ENCODE peak calls at places on chromosomes 11 and 22, in five cellular contexts. One of them, this sample, is unnamed.

GRCh38 chr11:88576741-88577140 is 239.2 kb upstream of the CTSC start:
- DNase-seq in sigmoid colon: no peak
- DNase-seq in Peyer's patch: no peak
- DNase-seq in heart left ventricle: no peak
- DNase-seq in suprapubic skin: no peak
- DNase-seq in this sample: no peak

GRCh38 chr11:125167954-125168821 is 3.6 kb downstream of the PKNOX2 start:
- DNase-seq in Peyer's patch: no peak
- DNase-seq in heart left ventricle: no peak
- DNase-seq in suprapubic skin: no peak
- DNase-seq in sigmoid colon: no peak
- DNase-seq in this sample: no peak

GRCh38 chr11:19679952-19680823 is 32.4 kb upstream of the NAV2 start:
- DNase-seq in heart left ventricle: peak; percentile 86
- DNase-seq in sigmoid colon: peak; percentile 96
- DNase-seq in suprapubic skin: peak; percentile 94
- DNase-seq in Peyer's patch: peak; percentile 19
- DNase-seq in this sample: peak; percentile 87

GRCh38 chr22:17767236-17768065 is 6.8 kb downstream of the BID start:
- DNase-seq in Peyer's patch: no peak
- DNase-seq in sigmoid colon: no peak
- DNase-seq in heart left ventricle: no peak
- DNase-seq in suprapubic skin: no peak
- DNase-seq in this sample: no peak

GRCh38 chr11:32173435-32173834 is 82.6 kb downstream of the RCN1 start:
- DNase-seq in Peyer's patch: no peak
- DNase-seq in sigmoid colon: no peak
- DNase-seq in heart left ventricle: peak; percentile 47
- DNase-seq in suprapubic skin: no peak
- DNase-seq in this sample: peak; percentile 28

GRCh38 chr11:78727816-78728215 is 153.2 kb upstream of the NARS2 start:
- DNase-seq in suprapubic skin: no peak
- DNase-seq in sigmoid colon: no peak
- DNase-seq in Peyer's patch: no peak
- DNase-seq in heart left ventricle: no peak
- DNase-seq in this sample: no peak

GRCh38 chr11:27720277-27720830 is 20.1 kb upstream of the BDNF start:
- DNase-seq in suprapubic skin: no peak
- DNase-seq in heart left ventricle: no peak
- DNase-seq in sigmoid colon: no peak
- DNase-seq in Peyer's patch: no peak
- DNase-seq in this sample: no peak

GRCh38 chr22:19879248-19879575 is 24.5 kb upstream of the GNB1L start:
- DNase-seq in Peyer's patch: no peak
- DNase-seq in heart left ventricle: no peak
- DNase-seq in suprapubic skin: peak; percentile 49
- DNase-seq in sigmoid colon: peak; percentile 50
- DNase-seq in this sample: peak; percentile 8

GRCh38 chr11:5522308-5522707 is 5.8 kb upstream of the UBQLNL start:
- DNase-seq in suprapubic skin: no peak
- DNase-seq in sigmoid colon: no peak
- DNase-seq in Peyer's patch: no peak
- DNase-seq in heart left ventricle: no peak
- DNase-seq in this sample: no peak

GRCh38 chr22:44537016-44537936 is 39.2 kb upstream of the RTL6 start:
- DNase-seq in heart left ventricle: no peak
- DNase-seq in suprapubic skin: peak; percentile 42
- DNase-seq in sigmoid colon: no peak
- DNase-seq in Peyer's patch: no peak
- DNase-seq in this sample: no peak

GRCh38 chr11:112847568-112847967 is 113.7 kb upstream of the NCAM1 start:
- DNase-seq in Peyer's patch: no peak
- DNase-seq in heart left ventricle: no peak
- DNase-seq in suprapubic skin: no peak
- DNase-seq in sigmoid colon: no peak
- DNase-seq in this sample: no peak

GRCh38 chr11:86162257-86162656 is 82.3 kb upstream of the EED start:
- DNase-seq in sigmoid colon: peak; percentile 91
- DNase-seq in suprapubic skin: no peak
- DNase-seq in Peyer's patch: no peak
- DNase-seq in heart left ventricle: no peak
- DNase-seq in this sample: peak; percentile 36

GRCh38 chr22:19506212-19506611 is 18.0 kb downstream of the CLDN5 start:
- DNase-seq in Peyer's patch: no peak
- DNase-seq in suprapubic skin: no peak
- DNase-seq in heart left ventricle: no peak
- DNase-seq in sigmoid colon: no peak
- DNase-seq in this sample: no peak

GRCh38 chr22:27867114-27867957 is 51.7 kb downstream of the PITPNB start:
- DNase-seq in suprapubic skin: no peak
- DNase-seq in Peyer's patch: no peak
- DNase-seq in sigmoid colon: no peak
- DNase-seq in heart left ventricle: no peak
- DNase-seq in this sample: no peak

GRCh38 chr11:3009481-3009880 is 17.4 kb upstream of the NAP1L4 start:
- DNase-seq in Peyer's patch: no peak
- DNase-seq in heart left ventricle: no peak
- DNase-seq in suprapubic skin: no peak
- DNase-seq in sigmoid colon: peak; percentile 33
- DNase-seq in this sample: no peak

GRCh38 chr11:102347526-102348331 is 715 bp downstream of the BIRC2 start:
- DNase-seq in sigmoid colon: no peak
- DNase-seq in heart left ventricle: no peak
- DNase-seq in Peyer's patch: no peak
- DNase-seq in suprapubic skin: no peak
- DNase-seq in this sample: no peak

GRCh38 chr11:10500263-10500601 is 40.8 kb downstream of the RNF141 start:
- DNase-seq in suprapubic skin: no peak
- DNase-seq in sigmoid colon: no peak
- DNase-seq in Peyer's patch: no peak
- DNase-seq in heart left ventricle: no peak
- DNase-seq in this sample: no peak

GRCh38 chr11:133202816-133203215 is 329.5 kb downstream of the OPCML start:
- DNase-seq in suprapubic skin: no peak
- DNase-seq in heart left ventricle: no peak
- DNase-seq in sigmoid colon: no peak
- DNase-seq in Peyer's patch: no peak
- DNase-seq in this sample: no peak

GRCh38 chr11:35526370-35526792 is 965 bp upstream of the PAMR1 start:
- DNase-seq in Peyer's patch: no peak
- DNase-seq in heart left ventricle: no peak
- DNase-seq in suprapubic skin: no peak
- DNase-seq in sigmoid colon: no peak
- DNase-seq in this sample: no peak

GRCh38 chr22:39684702-39685281 is 114.2 kb downstream of the CACNA1I start:
- DNase-seq in sigmoid colon: no peak
- DNase-seq in suprapubic skin: no peak
- DNase-seq in heart left ventricle: no peak
- DNase-seq in Peyer's patch: no peak
- DNase-seq in this sample: no peak

GRCh38 chr22:44199866-44200265 is 19.1 kb downstream of the PARVG start:
- DNase-seq in suprapubic skin: no peak
- DNase-seq in sigmoid colon: peak; percentile 56
- DNase-seq in Peyer's patch: no peak
- DNase-seq in heart left ventricle: no peak
- DNase-seq in this sample: no peak

GRCh38 chr11:85704967-85705366 is 19.0 kb upstream of the CCDC89 start:
- DNase-seq in Peyer's patch: no peak
- DNase-seq in sigmoid colon: no peak
- DNase-seq in suprapubic skin: no peak
- DNase-seq in heart left ventricle: no peak
- DNase-seq in this sample: no peak

GRCh38 chr22:45579306-45579705 is 76.6 kb downstream of the FBLN1 start:
- DNase-seq in sigmoid colon: no peak
- DNase-seq in heart left ventricle: no peak
- DNase-seq in suprapubic skin: no peak
- DNase-seq in Peyer's patch: no peak
- DNase-seq in this sample: no peak

GRCh38 chr22:27561301-27561820 is 240.2 kb downstream of the MN1 start:
- DNase-seq in sigmoid colon: no peak
- DNase-seq in heart left ventricle: no peak
- DNase-seq in Peyer's patch: no peak
- DNase-seq in suprapubic skin: no peak
- DNase-seq in this sample: no peak

GRCh38 chr11:35207471-35208403 is 68.8 kb downstream of the CD44 start:
- DNase-seq in Peyer's patch: no peak
- DNase-seq in suprapubic skin: no peak
- DNase-seq in sigmoid colon: no peak
- DNase-seq in heart left ventricle: no peak
- DNase-seq in this sample: no peak

GRCh38 chr11:77411238-77411637 is 62.7 kb downstream of the PAK1 start:
- DNase-seq in Peyer's patch: peak; percentile 26
- DNase-seq in heart left ventricle: peak; percentile 30
- DNase-seq in suprapubic skin: peak; percentile 64
- DNase-seq in sigmoid colon: peak; percentile 66
- DNase-seq in this sample: peak; percentile 20

GRCh38 chr11:41245704-41246398 is 213.6 kb downstream of the LRRC4C start:
- DNase-seq in sigmoid colon: peak; percentile 44
- DNase-seq in heart left ventricle: peak; percentile 7
- DNase-seq in Peyer's patch: no peak
- DNase-seq in suprapubic skin: no peak
- DNase-seq in this sample: no peak

GRCh38 chr11:41250408-41250807 is 209.0 kb downstream of the LRRC4C start:
- DNase-seq in sigmoid colon: no peak
- DNase-seq in Peyer's patch: no peak
- DNase-seq in suprapubic skin: no peak
- DNase-seq in heart left ventricle: no peak
- DNase-seq in this sample: no peak

GRCh38 chr11:41246399-41246745 is 213.1 kb downstream of the LRRC4C start:
- DNase-seq in suprapubic skin: no peak
- DNase-seq in sigmoid colon: no peak
- DNase-seq in Peyer's patch: no peak
- DNase-seq in heart left ventricle: no peak
- DNase-seq in this sample: no peak

DNA sequence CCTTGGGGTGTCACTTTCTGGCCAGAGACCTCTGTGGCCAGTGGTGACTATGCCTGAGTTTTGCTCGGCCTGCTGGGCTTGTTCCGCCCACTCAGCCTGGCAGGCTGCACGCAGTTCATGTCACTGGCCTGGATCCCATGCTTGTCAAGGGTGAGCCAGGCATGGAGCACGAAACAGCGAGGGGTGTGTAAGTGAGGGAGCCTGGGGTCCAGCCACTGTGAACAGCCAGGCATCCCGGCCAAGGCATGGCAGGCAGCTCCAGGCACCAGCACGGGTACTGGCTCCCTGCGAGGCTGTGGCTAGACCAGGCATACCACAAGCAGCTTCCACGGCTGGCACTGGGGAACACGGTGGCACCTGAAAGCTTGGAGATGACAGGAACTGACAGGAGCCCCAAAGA is 214.3 kb downstream of the LRRC4C start:
- DNase-seq in suprapubic skin: peak; percentile 43
- DNase-seq in sigmoid colon: peak; percentile 62
- DNase-seq in heart left ventricle: peak; percentile 11
- DNase-seq in Peyer's patch: no peak
- DNase-seq in this sample: peak; percentile 8
- H3K27ac ChIP-seq in suprapubic skin: no peak overlapping the region
- H3K27ac ChIP-seq in sigmoid colon: no peak overlapping the region
- H3K27ac ChIP-seq in heart left ventricle: no peak overlapping the region
- H3K27ac ChIP-seq in Peyer's patch: no peak overlapping the region
- H3K27ac ChIP-seq in this sample: no peak overlapping the region

DNA sequence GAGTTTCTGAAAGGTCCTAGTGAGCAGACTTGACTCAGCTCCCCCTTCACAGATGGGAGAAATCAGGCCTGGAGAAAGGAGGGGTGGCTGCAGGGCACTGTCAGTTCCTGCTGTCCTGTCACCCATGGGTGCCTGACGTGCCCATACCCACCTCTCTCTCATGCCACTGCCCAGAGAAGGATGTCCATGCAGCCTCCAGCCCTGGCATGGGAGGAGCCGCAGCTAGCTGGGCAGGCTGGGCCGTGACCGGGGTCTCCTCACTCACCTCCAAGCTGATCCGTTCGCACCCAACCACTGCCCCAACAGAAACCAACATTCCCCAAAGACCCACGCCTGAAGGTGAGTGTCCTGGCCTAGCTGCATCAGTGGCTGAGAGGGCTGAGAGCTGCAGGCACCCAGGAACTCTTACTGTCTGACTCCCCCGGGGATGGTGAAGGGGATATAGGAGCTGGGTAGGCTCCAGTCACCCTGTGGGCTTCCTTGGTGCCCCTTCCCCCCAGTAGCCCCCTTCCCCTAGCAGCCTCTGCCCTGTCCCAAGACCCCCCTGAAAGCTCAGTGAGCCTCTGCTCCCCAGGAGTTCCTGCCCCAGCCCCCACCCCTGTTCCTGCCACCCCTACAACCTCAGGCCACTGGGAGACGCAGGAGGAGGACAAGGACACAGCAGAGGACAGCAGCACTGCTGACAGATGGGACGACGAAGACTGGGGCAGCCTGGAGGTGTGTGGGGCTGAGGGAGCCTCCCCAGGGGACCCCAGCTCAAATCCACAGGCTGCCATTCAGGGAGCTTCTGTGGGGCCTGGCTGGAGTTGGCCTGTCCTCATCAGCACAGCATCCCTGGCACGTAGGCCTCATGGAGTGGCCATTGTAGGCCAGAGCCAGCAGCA is 11.8 kb downstream of the SCYL1 start:
- DNase-seq in heart left ventricle: no peak
- DNase-seq in Peyer's patch: no peak
- DNase-seq in sigmoid colon: peak; percentile 67
- DNase-seq in suprapubic skin: no peak
- DNase-seq in this sample: no peak
- TF ChIP-seq POLR2A in heart left ventricle: no peak
- TF ChIP-seq POLR2A in Peyer's patch: no peak
- TF ChIP-seq POLR2A in sigmoid colon: no peak
- TF ChIP-seq POLR2A in suprapubic skin: no peak
- TF ChIP-seq POLR2A in this sample: no peak

GRCh38 chr22:21665047-21665851 is 563 bp upstream of the PPIL2 start:
- DNase-seq in heart left ventricle: no peak
- DNase-seq in suprapubic skin: no peak
- DNase-seq in Peyer's patch: no peak
- DNase-seq in sigmoid colon: no peak
- DNase-seq in this sample: no peak
- H3K27ac ChIP-seq in heart left ventricle: peak overlapping the region; percentile 97
- H3K27ac ChIP-seq in suprapubic skin: peak overlapping the region; percentile 92
- H3K27ac ChIP-seq in Peyer's patch: peak overlapping the region; percentile 95
- H3K27ac ChIP-seq in sigmoid colon: peak overlapping the region; percentile 92
- H3K27ac ChIP-seq in this sample: peak overlapping the region; percentile 81

DNA sequence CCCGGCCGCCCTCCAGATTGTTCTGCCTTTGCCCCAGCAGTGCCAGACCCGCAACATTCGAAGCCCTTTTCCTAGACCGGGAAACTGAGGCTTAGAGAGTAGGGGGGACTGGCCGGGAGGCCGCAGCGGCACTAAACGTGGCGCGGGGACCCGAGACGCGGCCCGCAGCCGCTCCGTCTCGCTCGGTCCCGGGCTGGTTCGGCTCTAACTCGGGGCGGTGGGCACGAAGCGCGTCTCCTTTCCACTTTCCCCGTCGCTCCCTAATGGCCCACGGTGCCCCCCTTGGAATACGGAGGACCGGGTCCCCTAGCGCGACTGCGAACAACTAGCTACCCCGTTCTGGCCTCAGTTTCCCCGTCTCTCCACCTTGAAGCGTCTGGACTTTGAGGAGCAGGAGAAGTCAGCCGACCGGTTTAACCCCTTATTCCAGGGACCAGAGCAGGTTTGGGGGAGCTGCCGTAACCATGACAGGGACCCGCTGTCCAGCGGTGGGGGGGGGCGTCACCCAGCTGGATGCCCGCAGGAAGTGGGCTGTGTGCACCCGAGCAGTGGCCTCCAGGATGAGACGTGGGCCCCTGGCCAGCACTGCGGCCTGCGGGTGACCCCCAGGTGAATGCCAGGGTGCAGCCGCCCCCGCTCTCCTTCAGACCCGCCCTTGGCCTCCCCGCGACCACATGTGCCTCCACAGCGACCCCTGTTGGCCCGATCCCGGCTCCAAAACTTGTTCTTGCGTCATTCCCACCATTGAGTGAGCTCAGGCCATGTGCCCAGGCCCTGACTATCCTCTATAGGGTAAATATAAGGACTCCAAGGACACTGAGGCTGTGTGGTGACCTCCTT is 1.1 kb downstream of the CDC42EP1 start:
- DNase-seq in sigmoid colon: peak; percentile 97
- DNase-seq in Peyer's patch: peak; percentile 78
- DNase-seq in suprapubic skin: peak; percentile 96
- DNase-seq in heart left ventricle: peak; percentile 92
- DNase-seq in this sample: peak; percentile 97
- TF ChIP-seq POLR2A in sigmoid colon: no peak
- TF ChIP-seq POLR2A in Peyer's patch: no peak
- TF ChIP-seq POLR2A in suprapubic skin: peak; percentile 12
- TF ChIP-seq POLR2A in heart left ventricle: no peak
- TF ChIP-seq POLR2A in this sample: peak; percentile 43

This sample was measured in uterus.